ENCODE peak calls at places on chromosomes 6 and 20, in four cellular contexts. One of them, this sample, is unnamed.

GRCh38 chr6:51495016-51495805 is 592.2 kb downstream of the PKHD1 start:
- DNase-seq in activated T-helper 1 cell treated with Interleukin-2 at 50 U/mL for 16 hours: no peak
- DNase-seq in T1000: no peak
- DNase-seq in heart left ventricle: no peak
- DNase-seq in this sample: no peak

GRCh38 chr6:146027586-146028249 is 1.1 kb upstream of the GRM1 start:
- DNase-seq in activated T-helper 1 cell treated with Interleukin-2 at 50 U/mL for 16 hours: no peak
- DNase-seq in T1000: no peak
- DNase-seq in heart left ventricle: no peak
- DNase-seq in this sample: no peak

GRCh38 chr20:51562334-51563140 is 20.0 kb upstream of the NFATC2 start:
- DNase-seq in activated T-helper 1 cell treated with Interleukin-2 at 50 U/mL for 16 hours: no peak
- DNase-seq in T1000: peak; percentile 90
- DNase-seq in heart left ventricle: peak; percentile 91
- DNase-seq in this sample: no peak

GRCh38 chr20:46811328-46812084 is 83.1 kb upstream of the EYA2 start:
- DNase-seq in activated T-helper 1 cell treated with Interleukin-2 at 50 U/mL for 16 hours: no peak
- DNase-seq in T1000: no peak
- DNase-seq in heart left ventricle: no peak
- DNase-seq in this sample: no peak

GRCh38 chr6:145705561-145705960 is 29.8 kb downstream of the EPM2A start:
- DNase-seq in activated T-helper 1 cell treated with Interleukin-2 at 50 U/mL for 16 hours: no peak
- DNase-seq in T1000: no peak
- DNase-seq in heart left ventricle: no peak
- DNase-seq in this sample: no peak

GRCh38 chr6:30554404-30554803 is 1.9 kb downstream of the GNL1 start:
- DNase-seq in activated T-helper 1 cell treated with Interleukin-2 at 50 U/mL for 16 hours: no peak
- DNase-seq in T1000: no peak
- DNase-seq in heart left ventricle: no peak
- DNase-seq in this sample: no peak

GRCh38 chr6:67064323-67064722 is 1357.3 kb upstream of the EYS start:
- DNase-seq in activated T-helper 1 cell treated with Interleukin-2 at 50 U/mL for 16 hours: no peak
- DNase-seq in T1000: no peak
- DNase-seq in heart left ventricle: no peak
- DNase-seq in this sample: no peak

GRCh38 chr6:163120223-163120622 is 294.3 kb upstream of the QKI start:
- DNase-seq in activated T-helper 1 cell treated with Interleukin-2 at 50 U/mL for 16 hours: no peak
- DNase-seq in T1000: no peak
- DNase-seq in heart left ventricle: no peak
- DNase-seq in this sample: no peak

GRCh38 chr6:40417031-40417430 is 170.1 kb downstream of the LRFN2 start:
- DNase-seq in activated T-helper 1 cell treated with Interleukin-2 at 50 U/mL for 16 hours: no peak
- DNase-seq in T1000: no peak
- DNase-seq in heart left ventricle: no peak
- DNase-seq in this sample: no peak

GRCh38 chr6:80535914-80536565 is 429.6 kb downstream of the BCKDHB start:
- DNase-seq in activated T-helper 1 cell treated with Interleukin-2 at 50 U/mL for 16 hours: no peak
- DNase-seq in T1000: no peak
- DNase-seq in heart left ventricle: no peak
- DNase-seq in this sample: no peak

GRCh38 chr6:82951389-82951788 is 114.3 kb downstream of the UBE3D start:
- DNase-seq in activated T-helper 1 cell treated with Interleukin-2 at 50 U/mL for 16 hours: no peak
- DNase-seq in T1000: peak; percentile 49
- DNase-seq in heart left ventricle: no peak
- DNase-seq in this sample: no peak

GRCh38 chr20:58117944-58118343 is 110.5 kb downstream of the ANKRD60 start:
- DNase-seq in activated T-helper 1 cell treated with Interleukin-2 at 50 U/mL for 16 hours: no peak
- DNase-seq in T1000: no peak
- DNase-seq in heart left ventricle: no peak
- DNase-seq in this sample: no peak

GRCh38 chr6:138972226-138972665 is 15.8 kb downstream of the REPS1 start:
- DNase-seq in activated T-helper 1 cell treated with Interleukin-2 at 50 U/mL for 16 hours: no peak
- DNase-seq in T1000: no peak
- DNase-seq in heart left ventricle: no peak
- DNase-seq in this sample: no peak

GRCh38 chr6:109056661-109057060 is 38.0 kb downstream of the SESN1 start:
- DNase-seq in activated T-helper 1 cell treated with Interleukin-2 at 50 U/mL for 16 hours: no peak
- DNase-seq in T1000: no peak
- DNase-seq in heart left ventricle: no peak
- DNase-seq in this sample: no peak

GRCh38 chr6:4426916-4427315 is 291.5 kb upstream of the ECI2 start:
- DNase-seq in activated T-helper 1 cell treated with Interleukin-2 at 50 U/mL for 16 hours: no peak
- DNase-seq in T1000: no peak
- DNase-seq in heart left ventricle: no peak
- DNase-seq in this sample: no peak

GRCh38 chr6:169169941-169170582 is 83.6 kb downstream of the THBS2 start:
- DNase-seq in activated T-helper 1 cell treated with Interleukin-2 at 50 U/mL for 16 hours: no peak
- DNase-seq in T1000: no peak
- DNase-seq in heart left ventricle: no peak
- DNase-seq in this sample: no peak

GRCh38 chr6:80637312-80637711 is 530.8 kb downstream of the BCKDHB start:
- DNase-seq in activated T-helper 1 cell treated with Interleukin-2 at 50 U/mL for 16 hours: no peak
- DNase-seq in T1000: no peak
- DNase-seq in heart left ventricle: no peak
- DNase-seq in this sample: no peak

GRCh38 chr20:43460172-43460829 is 2.6 kb downstream of the SRSF6 start:
- DNase-seq in activated T-helper 1 cell treated with Interleukin-2 at 50 U/mL for 16 hours: no peak
- DNase-seq in T1000: no peak
- DNase-seq in heart left ventricle: no peak
- DNase-seq in this sample: no peak

GRCh38 chr6:106739387-106739786 is 110.0 kb downstream of the QRSL1 start:
- DNase-seq in activated T-helper 1 cell treated with Interleukin-2 at 50 U/mL for 16 hours: no peak
- DNase-seq in T1000: peak; percentile 57
- DNase-seq in heart left ventricle: peak; percentile 70
- DNase-seq in this sample: no peak

GRCh38 chr20:38246357-38247165 is 14.0 kb downstream of the KIAA1755 start:
- DNase-seq in activated T-helper 1 cell treated with Interleukin-2 at 50 U/mL for 16 hours: no peak
- DNase-seq in T1000: no peak
- DNase-seq in heart left ventricle: peak; percentile 38
- DNase-seq in this sample: no peak